ENCODE peak calls at places on chromosomes 11 and 22, in five cellular contexts. N is neural progenitor cell, D is PC-3, V is HCT116, C is GM23248. O is an unnamed sample. For H3K36me3, the result is how much of the 10 kb centered on the place peaks cover.

GRCh38 chr22:28670153-28670552 is 9.5 kb downstream of the TTC28 start:
- DNase-seq in D (no peak), N (no peak), V (no peak), C (peak), O (no peak)

GRCh38 chr22:19448076-19448607 is 631 bp upstream of the C22orf39 start:
- DNase-seq in V (no peak), N (peak), D (peak), C (peak), O (peak)

GRCh38 chr22:46830001-46830715 is 67.7 kb downstream of the TBC1D22A start:
- DNase-seq in N (no peak), C (peak), D (peak), V (no peak), O (no peak)

GRCh38 chr22:43487311-43488030 is 75.7 kb downstream of the MPPED1 start:
- DNase-seq in N (no peak), C (no peak), V (no peak), D (no peak), O (no peak)

GRCh38 chr11:15006139-15006759 is 34.1 kb upstream of the CALCA start:
- DNase-seq in V (peak), C (peak), D (peak), N (peak), O (peak)

GRCh38 chr11:79045811-79046304 is 395.0 kb downstream of the TENM4 start:
- DNase-seq in D (no peak), V (no peak), N (peak), C (no peak), O (no peak)

GRCh38 chr11:102276302-102277182 is 40.7 kb upstream of the BIRC3 start:
- DNase-seq in D (no peak), V (no peak), N (no peak), C (peak), O (no peak)

GRCh38 chr11:66046901-66047300 is 2.1 kb downstream of the GAL3ST3 start:
- DNase-seq in V (no peak), C (no peak), N (no peak), D (no peak), O (no peak)

GRCh38 chr11:31133064-31133463 is 236.5 kb downstream of the DCDC1 start:
- DNase-seq in V (no peak), C (no peak), N (no peak), D (no peak), O (no peak)

GRCh38 chr11:65859812-65860277 is 388 bp upstream of the MUS81 start:
- DNase-seq in N (peak), C (peak), D (no peak), V (no peak), O (no peak)

GRCh38 chr22:46263208-46263575 is at the start of gene PKDREJ:
- DNase-seq in V (no peak), D (no peak), C (no peak), N (no peak), O (no peak)

GRCh38 chr11:70410276-70410675 is 11.9 kb downstream of the CTTN start:
- DNase-seq in V (no peak), N (no peak), C (no peak), D (no peak), O (no peak)

GRCh38 chr11:46917109-46918086 is 952 bp downstream of the LRP4 start:
- DNase-seq in N (peak), C (peak), V (no peak), D (no peak), O (peak)

GRCh38 chr22:49349841-49350381 is 477.8 kb downstream of the BRD1 start:
- DNase-seq in N (no peak), D (no peak), C (no peak), V (no peak), O (no peak)

GRCh38 chr11:66670816-66671215 is 6.9 kb downstream of the RBM4B start:
- DNase-seq in N (no peak), V (no peak), D (no peak), C (no peak), O (no peak)

GRCh38 chr22:43110444-43110926 is at the start of gene BIK:
- DNase-seq in V (no peak), C (peak), D (peak), N (peak), O (peak)

GRCh38 chr11:77776455-77776854 is 44.1 kb downstream of the RSF1 start:
- DNase-seq in V (peak), D (peak), C (peak), N (no peak), O (no peak)

GRCh38 chr11:130314184-130314748 is 451 bp downstream of the ZBTB44 start:
- DNase-seq in N (peak), V (peak), C (peak), D (peak), O (peak)

GRCh38 chr11:118612378-118612777 is 5.0 kb downstream of the PHLDB1 start:
- DNase-seq in N (peak), D (no peak), C (peak), V (no peak), O (peak)

GRCh38 chr11:118608268-118609214 is 1.1 kb downstream of the PHLDB1 start:
- DNase-seq in D (peak), C (peak), N (peak), V (no peak), O (no peak)

GRCh38 chr11:118610773-118611432 is 3.5 kb downstream of the PHLDB1 start:
- DNase-seq in N (peak), C (peak), D (peak), V (no peak), O (peak)

GRCh38 chr11:118609380-118610219 is 2.2 kb downstream of the PHLDB1 start:
- DNase-seq in D (no peak), N (peak), C (peak), V (no peak), O (peak)

DNA sequence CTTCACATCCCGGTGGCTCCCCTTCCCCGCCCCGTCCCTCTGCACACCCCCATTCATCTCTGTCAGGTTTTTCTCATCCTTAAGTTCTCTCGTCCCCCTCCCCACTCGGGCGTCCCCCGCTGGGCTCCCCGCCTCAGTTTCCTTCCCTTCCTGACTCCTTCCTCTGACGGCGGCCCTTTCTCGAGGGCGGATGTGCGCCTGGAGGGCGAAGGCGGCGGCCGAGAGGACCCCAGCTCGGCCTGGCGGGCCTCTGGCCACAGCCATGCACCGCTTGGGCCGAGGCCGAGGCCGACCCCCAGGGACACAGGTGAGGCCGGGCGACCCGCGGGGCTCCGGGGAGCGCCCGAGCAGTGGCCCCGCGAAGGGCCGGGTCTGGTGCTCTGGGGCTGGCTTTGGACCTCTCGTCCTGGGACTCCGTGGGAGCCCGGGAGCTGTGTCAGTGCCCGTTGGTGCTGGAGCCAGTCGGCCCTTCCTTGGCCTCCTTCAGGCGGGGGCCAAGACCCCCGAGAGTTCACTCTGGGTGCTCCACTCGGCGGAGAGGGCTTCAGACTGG is 2.9 kb downstream of the PHLDB1 start:
- DNase-seq in V (no peak), C (peak), D (no peak), N (peak), O (peak)
- TF ChIP-seq EZH2 in V (no peak), C (no peak), D (no peak), N (peak), O (peak)

DNA sequence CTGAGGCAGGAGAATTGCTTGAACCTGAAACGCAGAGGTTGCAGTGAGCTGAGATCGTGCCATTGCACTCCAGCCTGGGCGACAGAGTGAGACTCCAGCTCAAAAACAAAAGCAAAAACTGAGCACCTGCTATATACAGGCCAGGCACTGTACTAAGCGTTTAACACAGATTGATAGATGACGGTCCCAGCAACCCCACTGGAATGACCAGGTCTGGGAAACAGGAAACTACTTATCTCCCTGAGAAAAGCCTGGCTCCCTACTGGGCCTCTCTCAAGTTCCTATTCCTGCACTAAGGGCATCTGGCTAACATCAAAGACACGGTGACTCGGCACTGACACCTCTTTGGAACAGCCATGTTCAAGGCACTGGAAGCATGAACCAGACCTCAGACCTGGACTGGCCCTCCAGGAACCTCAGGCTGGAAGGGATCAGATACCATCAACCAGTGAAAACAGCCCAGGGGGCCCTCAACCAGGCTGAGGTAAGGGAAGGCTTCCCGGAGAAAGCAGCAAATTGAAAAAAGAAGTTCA is 16.6 kb downstream of the ARAP1 start:
- DNase-seq in D (peak), V (peak), C (peak), N (no peak), O (peak)
- TF ChIP-seq EZH2phosphoT487 in D (no peak), V (no peak), C (no peak), N (no peak), O (no peak)

DNA sequence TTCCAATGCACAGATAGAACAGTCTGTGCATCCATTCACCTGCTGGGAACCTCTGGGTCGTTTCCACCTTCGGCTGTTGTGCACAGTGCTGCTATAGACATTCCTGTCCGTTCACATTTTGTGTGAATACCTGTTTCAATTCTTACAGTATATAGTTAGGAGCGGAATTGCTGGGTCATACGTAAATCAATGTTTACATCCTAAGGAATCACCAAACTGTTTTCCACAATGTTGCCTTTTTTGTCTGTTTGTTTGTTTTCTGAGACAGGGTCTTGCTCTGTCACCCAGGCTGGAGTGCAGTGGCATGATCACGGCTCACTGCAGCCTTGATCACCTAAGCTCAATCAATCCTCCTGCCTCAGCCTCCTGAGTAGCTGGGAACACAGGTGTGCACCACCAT is 158.3 kb downstream of the CRYBB2 start:
- DNase-seq in C (no peak), D (no peak), N (no peak), V (no peak), O (no peak)
- H3K36me3 ChIP-seq in C (under half), D (under half), N (under half), V (under half), O (under half)

GRCh38 chr22:21736948-21737347 is 1.4 kb upstream of the YPEL1 start:
- DNase-seq in N (no peak), V (no peak), D (no peak), C (no peak), O (no peak)

GRCh38 chr22:21731503-21731902 is 4.1 kb downstream of the YPEL1 start:
- DNase-seq in C (no peak), D (no peak), V (no peak), N (no peak), O (no peak)

GRCh38 chr22:21735198-21736083 is at the start of gene YPEL1:
- DNase-seq in V (peak), D (peak), N (peak), C (peak), O (peak)

GRCh38 chr22:21736084-21736642 is 569 bp upstream of the YPEL1 start:
- DNase-seq in N (no peak), C (no peak), D (no peak), V (no peak), O (no peak)

GRCh38 chr22:21734540-21735197 is 925 bp downstream of the YPEL1 start:
- DNase-seq in C (peak), V (no peak), D (no peak), N (peak), O (no peak)
- TF ChIP-seq EZH2 in C (no peak), V (no peak), D (no peak), N (no peak), O (no peak)

DNA sequence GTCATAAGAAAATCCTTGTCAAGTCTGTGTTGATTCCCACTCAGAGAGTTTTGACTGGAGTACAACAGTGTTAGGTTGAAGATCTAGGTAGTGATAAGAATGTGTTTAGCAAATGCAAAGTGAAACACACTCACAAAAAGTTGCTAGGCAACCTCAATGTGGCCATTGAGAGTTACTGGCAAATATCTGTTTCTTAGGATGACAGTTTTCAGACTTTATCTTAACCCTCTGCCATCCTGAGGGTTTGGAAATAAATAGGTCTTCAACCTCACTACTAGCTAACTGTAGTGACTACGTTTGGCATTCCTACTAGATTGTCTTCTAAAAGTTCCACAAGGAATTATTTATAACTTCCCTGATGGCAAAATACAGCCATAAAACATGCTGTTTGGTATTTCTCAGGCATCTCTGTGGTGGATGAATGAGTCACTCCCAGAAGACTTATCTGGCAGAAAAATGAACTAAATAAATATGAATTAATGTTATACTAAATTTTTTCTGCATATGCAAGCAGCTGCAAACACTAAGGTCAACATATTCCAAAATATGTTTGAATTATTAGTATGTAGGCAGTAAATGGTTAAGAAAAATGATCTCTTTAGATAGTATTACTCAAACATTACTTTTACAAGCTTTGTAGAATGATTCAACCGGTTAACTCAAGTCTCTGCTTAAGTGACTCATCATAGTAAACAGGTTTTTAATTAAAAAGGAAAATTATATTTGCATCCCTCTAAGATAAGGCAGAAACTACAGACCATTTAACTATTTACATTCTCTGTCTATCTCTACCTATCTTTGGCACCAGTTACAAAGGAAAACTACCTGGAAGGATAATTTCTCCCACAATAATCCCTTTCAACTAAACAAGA is 17.1 kb upstream of the SYTL2 start:
- DNase-seq in V (peak), D (peak), N (no peak), C (peak), O (no peak)
- TF ChIP-seq EZH2phosphoT487 in V (no peak), D (no peak), N (no peak), C (no peak), O (no peak)

GRCh38 chr11:74684661-74685060 is 46.6 kb downstream of the CHRDL2 start:
- DNase-seq in C (no peak), V (no peak), N (no peak), D (no peak), O (no peak)

GRCh38 chr11:74683941-74684481 is 47.2 kb downstream of the CHRDL2 start:
- DNase-seq in V (no peak), C (peak), N (no peak), D (peak), O (peak)

GRCh38 chr11:74686792-74687191 is 44.4 kb downstream of the CHRDL2 start:
- DNase-seq in N (no peak), D (peak), V (no peak), C (peak), O (no peak)

GRCh38 chr11:74685905-74686304 is 45.3 kb downstream of the CHRDL2 start:
- DNase-seq in N (no peak), C (no peak), D (no peak), V (no peak), O (no peak)

GRCh38 chr11:74685338-74685737 is 45.9 kb downstream of the CHRDL2 start:
- DNase-seq in V (no peak), C (no peak), N (no peak), D (no peak), O (no peak)
- H3K36me3 ChIP-seq in V (under half), C (under half), N (under half), D (under half), O (under half)

GRCh38 chr11:129312741-129313587 is 62.7 kb upstream of the BARX2 start:
- DNase-seq in D (no peak), V (no peak), N (no peak), C (peak), O (no peak)
- TF ChIP-seq EZH2 in D (no peak), V (no peak), N (no peak), C (no peak), O (no peak)

DNA sequence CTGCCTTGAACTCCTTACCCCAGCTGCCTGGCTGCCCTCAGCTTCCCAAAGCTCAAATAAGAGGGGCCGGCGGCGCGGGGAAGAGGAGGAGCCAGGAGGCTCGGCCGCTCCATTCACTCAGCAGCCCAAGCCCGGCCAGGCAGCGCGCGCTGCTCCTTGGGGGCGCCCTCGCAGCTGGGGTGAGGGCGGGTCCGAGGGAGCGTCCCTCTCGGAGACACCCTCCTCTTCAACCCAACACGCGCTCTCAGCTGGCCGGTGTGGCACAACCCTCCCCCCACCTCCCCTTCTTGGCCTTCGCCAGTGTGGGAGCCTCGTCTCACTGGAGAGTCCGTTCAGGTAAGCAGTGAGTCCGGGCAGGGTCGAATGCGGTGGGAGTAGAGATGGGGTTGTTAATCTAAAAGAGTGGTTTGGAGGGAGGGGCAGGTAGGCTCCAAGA is at the start of gene WT1:
- DNase-seq in D (peak), C (no peak), N (peak), V (no peak), O (peak)
- TF ChIP-seq EZH2phosphoT487 in D (no peak), C (peak), N (peak), V (no peak), O (no peak)

GRCh38 chr11:93730108-93731107 is 10.9 kb downstream of the TAF1D start:
- DNase-seq in D (no peak), V (no peak), N (no peak), C (no peak), O (no peak)
- H3K36me3 ChIP-seq in D (half or more), V (half or more), N (half or more), C (half or more), O (half or more)